ENCODE peak calls at places on chromosomes 4 and X, in four cellular contexts. One of them, this sample, is unnamed.

GRCh38 chrX:17473021-17473420 is 98.0 kb downstream of the NHS start:
- DNase-seq in K562: no peak
- DNase-seq in HepG2: no peak
- DNase-seq in HCT116: no peak
- DNase-seq in this sample: no peak

GRCh38 chr4:37723067-37723466 is 36.9 kb upstream of the RELL1 start:
- DNase-seq in K562: no peak
- DNase-seq in HepG2: no peak
- DNase-seq in HCT116: no peak
- DNase-seq in this sample: no peak

GRCh38 chr4:142126890-142127497 is 490.6 kb downstream of the IL15 start:
- DNase-seq in HCT116: peak; percentile 66
- DNase-seq in K562: peak; percentile 31
- DNase-seq in HepG2: peak; percentile 31
- DNase-seq in this sample: peak; percentile 51

GRCh38 chr4:39961311-39961877 is 16.3 kb downstream of the PDS5A start:
- DNase-seq in HepG2: no peak
- DNase-seq in K562: no peak
- DNase-seq in HCT116: no peak
- DNase-seq in this sample: no peak

GRCh38 chrX:73267979-73268378 is 53.3 kb upstream of the NAP1L2 start:
- DNase-seq in K562: no peak
- DNase-seq in HCT116: no peak
- DNase-seq in HepG2: no peak
- DNase-seq in this sample: no peak

GRCh38 chr4:17722361-17722710 is 59.1 kb downstream of the FAM184B start:
- DNase-seq in HCT116: no peak
- DNase-seq in HepG2: no peak
- DNase-seq in K562: no peak
- DNase-seq in this sample: no peak

GRCh38 chrX:154312116-154312515 is 16.5 kb downstream of the TKTL1 start:
- DNase-seq in HCT116: no peak
- DNase-seq in K562: no peak
- DNase-seq in HepG2: no peak
- DNase-seq in this sample: no peak

GRCh38 chr4:163243297-163243981 is 76.7 kb upstream of the NAF1 start:
- DNase-seq in HCT116: no peak
- DNase-seq in K562: peak; percentile 61
- DNase-seq in HepG2: no peak
- DNase-seq in this sample: no peak

GRCh38 chrX:100768679-100769338 is 36.9 kb upstream of the SYTL4 start:
- DNase-seq in HCT116: peak; percentile 44
- DNase-seq in HepG2: peak; percentile 49
- DNase-seq in K562: peak; percentile 78
- DNase-seq in this sample: peak; percentile 69

GRCh38 chr4:65668201-65669007 is 1.9 kb downstream of the EPHA5 start:
- DNase-seq in K562: no peak
- DNase-seq in HCT116: no peak
- DNase-seq in HepG2: no peak
- DNase-seq in this sample: no peak

GRCh38 chrX:53284684-53285447 is 3.5 kb upstream of the IQSEC2 start:
- DNase-seq in HepG2: peak; percentile 16
- DNase-seq in HCT116: no peak
- DNase-seq in K562: peak; percentile 74
- DNase-seq in this sample: no peak

GRCh38 chrX:102126863-102127262 is 1.4 kb downstream of the TCEAL2 start:
- DNase-seq in HepG2: no peak
- DNase-seq in K562: no peak
- DNase-seq in HCT116: no peak
- DNase-seq in this sample: no peak

GRCh38 chr4:27154706-27155105 is 294.1 kb downstream of the STIM2 start:
- DNase-seq in HepG2: no peak
- DNase-seq in HCT116: no peak
- DNase-seq in K562: no peak
- DNase-seq in this sample: no peak
- TF ChIP-seq TCF7L2 in HepG2: no peak
- TF ChIP-seq TCF7L2 in HCT116: no peak
- TF ChIP-seq TCF7L2 in K562: no peak
- TF ChIP-seq TCF7L2 in this sample: no peak

GRCh38 chr4:139606600-139607301 is 50.7 kb upstream of the SETD7 start:
- DNase-seq in HCT116: no peak
- DNase-seq in K562: peak; percentile 22
- DNase-seq in HepG2: no peak
- DNase-seq in this sample: no peak
- TF ChIP-seq TCF7L2 in HCT116: no peak
- TF ChIP-seq TCF7L2 in K562: no peak
- TF ChIP-seq TCF7L2 in HepG2: no peak
- TF ChIP-seq TCF7L2 in this sample: no peak

DNA sequence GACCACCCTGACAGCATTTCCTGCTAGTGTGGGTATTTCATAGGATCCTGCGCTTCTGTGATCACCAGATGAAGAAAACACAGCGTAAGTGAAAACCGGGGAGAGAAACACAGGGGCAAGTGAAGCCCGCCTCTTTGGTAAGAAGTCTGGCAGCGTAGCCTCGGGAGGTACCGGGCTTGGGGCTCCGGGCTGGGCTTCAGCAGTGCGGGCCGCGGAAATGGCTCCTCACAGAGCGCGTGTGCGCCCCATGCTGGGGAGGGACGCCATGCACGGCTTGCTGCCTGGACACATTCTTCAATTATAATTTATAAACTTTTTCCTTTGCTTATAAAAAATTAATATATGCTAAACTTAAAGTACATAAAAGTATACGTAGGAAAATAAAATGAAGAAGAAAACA is 151.5 kb downstream of the AFAP1 start:
- DNase-seq in HepG2: no peak
- DNase-seq in HCT116: no peak
- DNase-seq in K562: peak; percentile 24
- DNase-seq in this sample: no peak
- TF ChIP-seq TCF7L2 in HepG2: no peak
- TF ChIP-seq TCF7L2 in HCT116: no peak
- TF ChIP-seq TCF7L2 in K562: no peak
- TF ChIP-seq TCF7L2 in this sample: no peak

GRCh38 chr4:70399319-70399718 is 1.6 kb downstream of the OPRPN start:
- DNase-seq in K562: no peak
- DNase-seq in HCT116: no peak
- DNase-seq in HepG2: no peak
- DNase-seq in this sample: no peak
- TF ChIP-seq TCF7L2 in K562: no peak
- TF ChIP-seq TCF7L2 in HCT116: no peak
- TF ChIP-seq TCF7L2 in HepG2: no peak
- TF ChIP-seq TCF7L2 in this sample: no peak

GRCh38 chrX:41543668-41544067 is 96.5 kb downstream of the NYX start:
- DNase-seq in HepG2: no peak
- DNase-seq in K562: no peak
- DNase-seq in HCT116: no peak
- DNase-seq in this sample: no peak

GRCh38 chrX:41543022-41543421 is 95.9 kb downstream of the NYX start:
- DNase-seq in HepG2: no peak
- DNase-seq in K562: no peak
- DNase-seq in HCT116: no peak
- DNase-seq in this sample: no peak

GRCh38 chrX:41541381-41541780 is 94.2 kb downstream of the NYX start:
- DNase-seq in HCT116: no peak
- DNase-seq in HepG2: no peak
- DNase-seq in K562: no peak
- DNase-seq in this sample: no peak

GRCh38 chrX:41538707-41539106 is 91.6 kb downstream of the NYX start:
- DNase-seq in HepG2: no peak
- DNase-seq in HCT116: no peak
- DNase-seq in K562: no peak
- DNase-seq in this sample: no peak

GRCh38 chrX:41542151-41542935 is 95.2 kb downstream of the NYX start:
- DNase-seq in HCT116: no peak
- DNase-seq in HepG2: no peak
- DNase-seq in K562: peak; percentile 13
- DNase-seq in this sample: no peak
- TF ChIP-seq TCF7L2 in HCT116: no peak
- TF ChIP-seq TCF7L2 in HepG2: no peak
- TF ChIP-seq TCF7L2 in K562: no peak
- TF ChIP-seq TCF7L2 in this sample: no peak

DNA sequence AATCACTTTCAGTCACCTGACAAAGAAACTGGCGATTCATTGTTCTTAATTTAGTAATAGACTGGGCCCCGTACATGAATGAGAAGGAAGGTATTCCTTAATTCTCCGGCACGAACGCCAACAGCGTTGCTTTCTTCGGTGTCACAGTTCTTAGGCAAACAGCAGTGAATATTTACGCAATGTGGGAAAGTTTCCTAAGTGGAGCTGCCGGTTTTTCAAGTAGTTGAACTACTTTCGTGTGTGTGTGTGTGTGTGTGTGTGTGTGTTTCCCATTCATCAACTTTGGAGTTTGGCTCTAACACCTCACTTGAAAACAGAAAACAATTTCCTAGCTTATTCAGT is 651 bp downstream of the NXT2 start:
- DNase-seq in HCT116: no peak
- DNase-seq in HepG2: peak; percentile 61
- DNase-seq in K562: no peak
- DNase-seq in this sample: no peak
- TF ChIP-seq TCF7L2 in HCT116: no peak
- TF ChIP-seq TCF7L2 in HepG2: no peak
- TF ChIP-seq TCF7L2 in K562: no peak
- TF ChIP-seq TCF7L2 in this sample: peak; percentile 11

GRCh38 chr4:109166126-109166525 is 136.3 kb downstream of the COL25A1 start:
- DNase-seq in HepG2: no peak
- DNase-seq in HCT116: no peak
- DNase-seq in K562: no peak
- DNase-seq in this sample: no peak
- TF ChIP-seq TCF7L2 in HepG2: no peak
- TF ChIP-seq TCF7L2 in HCT116: no peak
- TF ChIP-seq TCF7L2 in K562: no peak
- TF ChIP-seq TCF7L2 in this sample: no peak

DNA sequence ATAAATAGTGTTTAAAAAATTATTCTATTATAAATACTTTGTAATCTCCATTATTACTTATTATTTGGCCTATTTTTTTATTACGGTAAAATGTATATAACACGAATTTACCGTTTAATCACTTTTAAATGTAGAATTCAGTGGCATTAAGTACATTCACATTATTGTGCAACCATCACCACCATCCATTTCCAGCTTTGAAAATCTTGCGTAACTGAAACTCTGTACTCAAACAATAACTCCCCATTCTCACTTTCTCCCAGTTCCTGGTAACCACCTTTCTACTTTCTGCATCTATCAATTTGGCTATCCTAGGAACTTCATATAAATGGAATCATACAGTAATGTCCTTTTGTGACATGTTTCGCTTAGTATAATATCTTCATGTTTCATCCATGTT is 45.7 kb downstream of the PASD1 start:
- DNase-seq in HCT116: no peak
- DNase-seq in K562: no peak
- DNase-seq in HepG2: peak; percentile 22
- DNase-seq in this sample: no peak
- TF ChIP-seq TCF7L2 in HCT116: no peak
- TF ChIP-seq TCF7L2 in K562: no peak
- TF ChIP-seq TCF7L2 in HepG2: no peak
- TF ChIP-seq TCF7L2 in this sample: no peak